ENCODE peak calls at places on chromosomes 12 and 14, in seven cellular contexts. N, F, K, S, Q, P and V are unnamed samples. For H3K9me3, the result is how much of the 10 kb centered on the place peaks cover.

GRCh38 chr14:76050797-76051392 is 65.3 kb downstream of the IFT43 start:
- DNase-seq in N (peak), F (peak), K (peak), S (peak), Q (no peak), P (peak), V (peak)

GRCh38 chr14:51310453-51311074 is 70.5 kb downstream of the TMX1 start:
- DNase-seq in N (no peak), F (no peak), K (no peak), S (no peak), Q (no peak), P (no peak), V (no peak)

GRCh38 chr14:89294060-89294459 is 123.0 kb downstream of the FOXN3 start:
- DNase-seq in N (no peak), F (no peak), K (no peak), S (no peak), Q (no peak), P (peak), V (no peak)

GRCh38 chr14:79580414-79580813 is 630.9 kb downstream of the DIO2 start:
- DNase-seq in N (no peak), F (no peak), K (no peak), S (no peak), Q (no peak), P (no peak), V (no peak)

GRCh38 chr14:24274101-24274543 is 2.7 kb upstream of the RABGGTA start:
- DNase-seq in N (peak), F (no peak), K (no peak), S (peak), Q (no peak), P (peak), V (no peak)

GRCh38 chr12:90622431-90622830 is 332.5 kb downstream of the CCER1 start:
- DNase-seq in N (no peak), F (no peak), K (no peak), S (no peak), Q (no peak), P (no peak), V (no peak)

GRCh38 chr12:80443974-80444666 is at the start of gene PTPRQ:
- DNase-seq in N (no peak), F (no peak), K (no peak), S (no peak), Q (no peak), P (no peak), V (no peak)

GRCh38 chr12:65827827-65828231 is 3.5 kb downstream of the HMGA2 start:
- DNase-seq in N (peak), F (no peak), K (no peak), S (no peak), Q (no peak), P (no peak), V (no peak)

GRCh38 chr12:108890208-108890607 is 10.3 kb downstream of the DAO start:
- DNase-seq in N (peak), F (no peak), K (no peak), S (peak), Q (no peak), P (no peak), V (no peak)

GRCh38 chr14:51697848-51698247 is 46.1 kb downstream of the FRMD6 start:
- DNase-seq in N (no peak), F (no peak), K (no peak), S (no peak), Q (no peak), P (no peak), V (no peak)

GRCh38 chr12:64600164-64600561 is 10.1 kb upstream of the RASSF3 start:
- DNase-seq in N (peak), F (no peak), K (no peak), S (no peak), Q (no peak), P (no peak), V (no peak)

GRCh38 chr12:3407723-3408122 is 83.3 kb upstream of the PRMT8 start:
- DNase-seq in N (no peak), F (no peak), K (no peak), S (no peak), Q (no peak), P (no peak), V (no peak)

GRCh38 chr14:93011650-93012317 is 88.8 kb downstream of the CHGA start:
- DNase-seq in N (no peak), F (no peak), K (no peak), S (no peak), Q (no peak), P (no peak), V (no peak)

GRCh38 chr12:120144215-120144614 is 27.7 kb upstream of the RAB35 start:
- DNase-seq in N (no peak), F (no peak), K (no peak), S (no peak), Q (no peak), P (no peak), V (no peak)

GRCh38 chr12:50828121-50828520 is 14.6 kb upstream of the TMPRSS12 start:
- DNase-seq in N (no peak), F (no peak), K (no peak), S (no peak), Q (peak), P (no peak), V (no peak)

GRCh38 chr12:50824914-50825313 is 17.8 kb upstream of the TMPRSS12 start:
- DNase-seq in N (no peak), F (no peak), K (no peak), S (no peak), Q (no peak), P (no peak), V (no peak)

GRCh38 chr12:50822082-50822481 is 20.6 kb upstream of the TMPRSS12 start:
- DNase-seq in N (no peak), F (no peak), K (no peak), S (no peak), Q (no peak), P (no peak), V (no peak)

GRCh38 chr12:50820177-50820576 is 22.5 kb upstream of the TMPRSS12 start:
- DNase-seq in N (no peak), F (no peak), K (no peak), S (no peak), Q (no peak), P (no peak), V (no peak)

DNA sequence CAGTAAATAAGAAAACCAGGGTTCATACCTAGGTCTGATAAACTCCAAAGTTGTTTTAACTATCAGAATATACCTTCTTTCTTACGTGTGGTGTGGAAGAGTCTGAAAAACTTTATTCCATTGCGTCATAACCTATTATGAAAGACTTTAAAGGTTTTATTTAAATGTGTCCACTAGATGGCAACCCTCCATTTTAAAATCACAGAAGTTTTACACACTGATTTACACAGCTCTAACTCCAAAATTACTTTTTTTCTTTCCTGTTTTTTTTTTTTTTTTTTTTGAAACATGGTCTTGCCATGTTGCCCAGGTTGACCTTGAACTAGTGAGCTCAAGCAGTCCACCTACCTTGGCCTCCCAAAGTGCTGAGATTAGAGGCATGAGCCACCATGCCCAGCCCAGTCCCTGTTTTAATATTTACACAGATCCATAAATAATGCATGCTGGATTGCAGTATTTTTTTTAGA is 17.3 kb upstream of the TMPRSS12 start:
- DNase-seq in N (peak), F (peak), K (peak), S (peak), Q (no peak), P (no peak), V (peak)
- TF ChIP-seq CTCF in N (peak), F (peak), K (peak), S (peak), Q (peak), P (peak), V (peak)

GRCh38 chr14:61139006-61139599 is 142.0 kb downstream of the TMEM30B start:
- DNase-seq in N (no peak), F (no peak), K (no peak), S (no peak), Q (no peak), P (no peak), V (no peak)
- H3K9me3 ChIP-seq in N (under half), F (under half), K (under half), S (under half), Q (under half), P (under half), V (under half)

DNA sequence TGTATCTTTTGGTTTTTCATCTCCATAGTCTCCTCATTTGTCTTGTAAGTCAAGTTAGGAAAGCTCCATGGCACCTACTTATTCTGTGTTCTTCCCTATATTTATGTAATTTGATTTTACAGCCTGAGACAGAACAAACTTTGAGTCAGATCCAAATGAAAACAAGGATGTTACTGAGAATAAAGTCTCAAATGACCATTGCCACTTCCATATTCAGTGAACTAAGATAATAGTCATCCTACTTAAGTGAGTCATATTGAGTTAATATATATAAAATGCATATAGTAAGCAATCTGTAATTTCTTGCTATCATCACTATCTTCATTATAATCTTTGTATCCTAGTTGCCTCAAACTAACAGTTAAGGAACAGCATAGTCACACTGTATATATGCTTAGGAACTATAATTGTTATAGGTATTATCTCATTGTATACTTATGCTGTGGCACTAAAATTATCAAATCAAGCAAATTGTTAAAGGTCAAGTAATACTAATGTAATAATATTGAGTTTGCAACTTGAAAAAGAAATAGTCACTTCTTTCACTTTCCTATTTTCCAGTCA is 30.8 kb downstream of the TMTC3 start:
- DNase-seq in N (peak), F (no peak), K (no peak), S (no peak), Q (no peak), P (no peak), V (no peak)
- TF ChIP-seq CTCF in N (no peak), F (no peak), K (no peak), S (no peak), Q (no peak), P (no peak), V (no peak)

GRCh38 chr12:34344851-34345522 is 322.7 kb downstream of the ALG10 start:
- DNase-seq in N (no peak), F (no peak), K (no peak), S (no peak), Q (no peak), P (no peak), V (no peak)

GRCh38 chr12:34343766-34344165 is 321.5 kb downstream of the ALG10 start:
- DNase-seq in N (no peak), F (no peak), K (no peak), S (no peak), Q (no peak), P (no peak), V (no peak)

GRCh38 chr12:34347367-34347766 is 325.1 kb downstream of the ALG10 start:
- DNase-seq in N (peak), F (no peak), K (no peak), S (no peak), Q (no peak), P (no peak), V (peak)

GRCh38 chr12:34346372-34347034 is 324.2 kb downstream of the ALG10 start:
- DNase-seq in N (peak), F (no peak), K (no peak), S (no peak), Q (no peak), P (no peak), V (peak)

GRCh38 chr12:34345801-34346200 is 323.5 kb downstream of the ALG10 start:
- DNase-seq in N (peak), F (no peak), K (no peak), S (no peak), Q (no peak), P (no peak), V (peak)
- H3K9me3 ChIP-seq in N (under half), F (under half), K (under half), S (under half), Q (half or more), P (under half), V (under half)